ENCODE peak calls at places on chromosomes 2 and 18, in eight cellular contexts. W is mesenchymal stem cell, V is AG04450, P is spleen, R is RWPE1, F is WERI-Rb-1, N is heart right ventricle, Y is upper lobe of right lung. M is an unnamed sample.

GRCh38 chr2:169768262-169768995 is 30.2 kb upstream of the SSB start:
- DNase-seq in V (no peak), R (no peak), W (no peak), Y (peak), F (no peak), N (no peak), P (peak), M (no peak)

GRCh38 chr2:148218326-148219075 is 197.6 kb downstream of the MBD5 start:
- DNase-seq in F (no peak), N (no peak), Y (no peak), W (no peak), V (no peak), R (no peak), P (no peak), M (no peak)

GRCh38 chr18:9353596-9353995 is 19.0 kb downstream of the TWSG1 start:
- DNase-seq in Y (no peak), W (no peak), N (no peak), R (no peak), V (no peak), P (no peak), F (no peak), M (no peak)

GRCh38 chr18:46222710-46223360 is 118.7 kb downstream of the HAUS1 start:
- DNase-seq in F (no peak), P (no peak), V (no peak), W (no peak), N (no peak), Y (no peak), R (no peak), M (no peak)

GRCh38 chr2:218035463-218036100 is 32.8 kb upstream of the TNS1 start:
- DNase-seq in V (no peak), F (no peak), R (no peak), N (no peak), P (no peak), Y (no peak), W (no peak), M (no peak)

GRCh38 chr2:197086500-197086899 is 160.0 kb upstream of the PGAP1 start:
- DNase-seq in P (no peak), N (no peak), R (no peak), W (no peak), Y (no peak), F (no peak), V (no peak), M (no peak)

GRCh38 chr18:8522756-8523155 is 86.5 kb upstream of the RAB12 start:
- DNase-seq in F (no peak), Y (no peak), V (no peak), R (no peak), N (no peak), P (no peak), W (no peak), M (no peak)

GRCh38 chr2:125979886-125980285 is 676.1 kb upstream of the GYPC start:
- DNase-seq in P (no peak), W (no peak), R (no peak), N (no peak), F (peak), Y (no peak), V (no peak), M (no peak)

GRCh38 chr2:216170362-216170761 is 61.2 kb downstream of the XRCC5 start:
- DNase-seq in V (no peak), P (no peak), R (no peak), N (no peak), Y (no peak), F (no peak), W (no peak), M (no peak)

GRCh38 chr2:42074661-42075060 is 26.8 kb downstream of the PKDCC start:
- DNase-seq in N (no peak), Y (no peak), W (no peak), P (no peak), R (no peak), V (no peak), F (no peak), M (no peak)

GRCh38 chr2:241323777-241324176 is 8.1 kb downstream of the SEPTIN2 start:
- DNase-seq in F (no peak), R (no peak), W (no peak), P (no peak), N (no peak), Y (no peak), V (no peak), M (no peak)

GRCh38 chr2:36918307-36918706 is 48.0 kb downstream of the STRN start:
- DNase-seq in N (no peak), Y (no peak), P (no peak), R (no peak), V (no peak), W (no peak), F (no peak), M (no peak)

GRCh38 chr2:218895758-218896500 is 15.3 kb downstream of the WNT10A start:
- DNase-seq in W (no peak), P (no peak), V (no peak), Y (no peak), F (no peak), N (no peak), R (peak), M (no peak)

GRCh38 chr18:9321017-9321452 is 13.5 kb upstream of the TWSG1 start:
- DNase-seq in R (no peak), N (no peak), P (no peak), F (no peak), W (peak), V (peak), Y (no peak), M (no peak)

GRCh38 chr18:11752116-11752911 is 63.2 kb downstream of the GNAL start:
- DNase-seq in R (peak), W (peak), N (no peak), F (no peak), P (no peak), V (no peak), Y (no peak), M (no peak)

DNA sequence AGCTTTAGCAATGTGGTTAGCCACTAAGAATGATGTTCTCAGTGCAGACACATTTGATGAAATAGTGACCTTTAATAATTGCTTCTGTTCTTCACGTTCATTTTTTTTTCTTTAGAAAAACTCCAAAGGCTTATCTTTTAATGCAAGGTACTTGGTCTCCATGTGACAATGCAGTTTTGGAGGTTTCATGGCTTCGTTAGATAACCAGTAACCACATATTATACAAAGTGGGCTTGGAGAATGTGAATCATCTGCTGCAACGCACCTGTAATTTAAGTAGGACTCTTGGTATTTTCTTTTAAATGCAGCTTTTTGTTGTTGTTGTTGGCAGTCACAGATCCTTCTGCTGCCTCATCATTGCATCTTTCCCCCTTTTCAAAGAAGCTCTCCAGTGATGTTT is 1606.3 kb downstream of the SUCLG1 start:
- DNase-seq in P (no peak), W (no peak), N (no peak), V (no peak), Y (no peak), F (no peak), R (no peak), M (no peak)
- H3K27ac ChIP-seq in P (no peak), W (no peak), N (no peak), V (no peak), Y (no peak), F (no peak), R (no peak), M (no peak)

GRCh38 chr2:19349911-19350677 is 8.3 kb downstream of the OSR1 start:
- DNase-seq in V (no peak), R (no peak), N (peak), P (peak), F (peak), Y (peak), W (peak), M (peak)
- H3K27ac ChIP-seq in V (peak), R (peak), N (no peak), P (no peak), F (no peak), Y (no peak), W (no peak), M (no peak)

GRCh38 chr2:46568212-46569009 is 89.0 kb downstream of the TMEM247 start:
- DNase-seq in V (no peak), W (no peak), N (no peak), R (no peak), P (no peak), Y (no peak), F (no peak), M (no peak)

GRCh38 chr2:46569766-46570165 is 90.4 kb downstream of the TMEM247 start:
- DNase-seq in W (no peak), R (no peak), N (no peak), Y (no peak), F (no peak), V (no peak), P (no peak), M (no peak)

GRCh38 chr2:46570396-46570795 is 91.0 kb downstream of the TMEM247 start:
- DNase-seq in V (no peak), R (no peak), Y (no peak), N (no peak), P (no peak), W (no peak), F (no peak), M (no peak)

GRCh38 chr2:46565364-46565763 is 86.0 kb downstream of the TMEM247 start:
- DNase-seq in V (no peak), W (no peak), N (no peak), F (no peak), R (no peak), P (no peak), Y (no peak), M (no peak)

DNA sequence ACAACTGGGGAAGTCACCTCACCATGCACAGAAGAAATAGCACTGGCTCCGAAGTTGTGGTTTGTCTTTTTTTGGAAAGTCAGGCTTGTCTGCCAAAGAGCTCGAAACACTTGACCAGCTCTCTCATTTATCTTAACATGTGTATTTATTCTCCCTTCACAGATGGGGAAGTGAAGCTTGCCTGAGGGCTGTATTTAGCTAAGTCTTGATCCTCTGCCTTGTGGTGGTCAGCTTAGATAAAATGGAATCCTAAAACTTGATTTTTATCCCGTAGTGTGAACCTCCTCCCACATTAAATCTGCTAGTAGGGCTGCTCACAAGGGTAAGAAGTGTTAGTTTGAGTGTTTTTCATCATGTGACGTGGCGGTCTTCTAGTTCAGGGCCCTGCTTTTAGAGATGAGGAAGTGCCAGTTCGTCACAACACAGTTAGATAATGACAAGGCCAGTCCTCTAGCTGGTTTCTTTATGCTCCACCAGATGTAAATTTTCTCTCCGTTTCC is 89.7 kb downstream of the TMEM247 start:
- DNase-seq in W (no peak), Y (no peak), V (no peak), R (no peak), P (no peak), N (peak), F (no peak), M (no peak)
- H3K27ac ChIP-seq in W (no peak), Y (peak), V (peak), R (no peak), P (peak), N (peak), F (no peak), M (peak)

DNA sequence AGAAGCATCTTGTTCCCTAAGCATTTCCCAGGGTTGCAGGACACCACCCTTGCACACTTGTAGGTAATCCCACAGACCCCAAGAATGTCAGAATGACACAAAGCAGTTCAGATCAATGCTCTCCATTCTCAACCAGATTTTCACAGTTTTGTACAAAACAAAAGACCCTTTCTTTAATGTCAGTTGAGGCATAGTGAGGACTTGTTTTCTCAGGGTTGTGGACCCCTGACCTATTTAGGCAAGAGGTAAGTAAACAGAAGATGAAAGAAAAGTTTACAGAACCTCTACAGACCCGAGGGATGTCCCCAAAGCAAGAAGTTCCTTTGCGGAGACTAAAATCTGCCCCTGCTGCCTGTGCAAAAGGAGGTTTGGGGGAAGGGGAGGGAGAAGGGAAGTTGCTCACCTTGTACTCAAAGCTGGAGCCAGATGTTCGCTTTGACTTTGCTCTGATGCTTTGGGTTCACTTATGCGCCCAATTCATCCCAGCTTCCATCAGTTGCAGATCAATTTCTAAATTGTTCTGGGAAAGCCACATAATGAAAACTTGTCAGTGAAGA is 635.4 kb downstream of the EPHA4 start:
- DNase-seq in V (no peak), Y (no peak), P (no peak), W (no peak), N (no peak), R (no peak), F (no peak), M (no peak)
- H3K27ac ChIP-seq in V (no peak), Y (no peak), P (no peak), W (no peak), N (peak), R (no peak), F (no peak), M (no peak)

GRCh38 chr2:179826297-179826696 is 35.1 kb downstream of the ZNF385B start:
- DNase-seq in V (no peak), N (no peak), P (no peak), Y (no peak), R (no peak), F (no peak), W (no peak), M (no peak)

GRCh38 chr2:179825494-179825893 is 35.9 kb downstream of the ZNF385B start:
- DNase-seq in F (peak), P (no peak), W (peak), Y (no peak), V (no peak), N (no peak), R (no peak), M (no peak)

GRCh38 chr2:179822540-179822939 is 38.9 kb downstream of the ZNF385B start:
- DNase-seq in F (no peak), V (no peak), N (no peak), W (no peak), Y (no peak), P (no peak), R (no peak), M (no peak)

DNA sequence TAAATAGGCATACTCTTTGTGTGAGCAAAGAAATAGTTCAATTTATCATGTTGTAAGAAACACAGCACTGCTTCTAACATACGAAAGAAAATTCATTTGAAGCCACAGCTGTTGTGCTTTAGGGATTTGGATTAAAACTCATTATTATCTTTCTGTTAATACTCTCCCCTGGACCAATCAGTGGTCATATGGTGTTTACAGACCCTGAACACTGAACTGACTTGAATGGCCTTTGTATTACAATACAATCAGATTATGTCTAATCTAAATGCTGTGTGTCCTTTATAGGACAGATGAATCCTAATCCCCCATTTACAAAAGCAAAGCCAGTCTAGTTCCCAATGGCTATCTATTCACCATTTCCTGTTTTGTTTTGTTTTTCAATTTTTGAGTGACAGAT is 36.5 kb downstream of the ZNF385B start:
- DNase-seq in W (no peak), N (no peak), V (no peak), Y (no peak), R (no peak), P (no peak), F (peak), M (no peak)
- H3K27ac ChIP-seq in W (no peak), N (no peak), V (no peak), Y (no peak), R (no peak), P (no peak), F (peak), M (no peak)

M was measured in substantia nigra.